ENCODE peak calls at places on chromosomes 11 and 22, in eight cellular contexts. One of them, this sample, is unnamed.

GRCh38 chr11:16987205-16987568 is 27.0 kb downstream of the PLEKHA7 start:
- DNase-seq in fibroblast of lung: no peak
- DNase-seq in left lung: peak; percentile 52
- DNase-seq in suprapubic skin: no peak
- DNase-seq in left ventricle myocardium inferior: no peak
- DNase-seq in AG04450: no peak
- DNase-seq in Peyer's patch: no peak
- DNase-seq in PC-3: no peak
- DNase-seq in this sample: peak; percentile 76

GRCh38 chr11:17987826-17988225 is 25.0 kb downstream of the SERGEF start:
- DNase-seq in fibroblast of lung: no peak
- DNase-seq in left lung: no peak
- DNase-seq in suprapubic skin: no peak
- DNase-seq in left ventricle myocardium inferior: no peak
- DNase-seq in AG04450: no peak
- DNase-seq in Peyer's patch: no peak
- DNase-seq in PC-3: no peak
- DNase-seq in this sample: no peak

GRCh38 chr11:86497310-86497709 is 122.6 kb downstream of the CCDC81 start:
- DNase-seq in fibroblast of lung: peak; percentile 86
- DNase-seq in left lung: no peak
- DNase-seq in suprapubic skin: no peak
- DNase-seq in left ventricle myocardium inferior: no peak
- DNase-seq in AG04450: no peak
- DNase-seq in Peyer's patch: no peak
- DNase-seq in PC-3: no peak
- DNase-seq in this sample: no peak

GRCh38 chr22:48951836-48952235 is 875.8 kb downstream of the BRD1 start:
- DNase-seq in fibroblast of lung: no peak
- DNase-seq in left lung: no peak
- DNase-seq in suprapubic skin: peak; percentile 18
- DNase-seq in left ventricle myocardium inferior: no peak
- DNase-seq in AG04450: no peak
- DNase-seq in Peyer's patch: no peak
- DNase-seq in PC-3: no peak
- DNase-seq in this sample: no peak

GRCh38 chr11:99693941-99694492 is 673.3 kb downstream of the CNTN5 start:
- DNase-seq in fibroblast of lung: peak; percentile 85
- DNase-seq in left lung: no peak
- DNase-seq in suprapubic skin: no peak
- DNase-seq in left ventricle myocardium inferior: no peak
- DNase-seq in AG04450: peak; percentile 82
- DNase-seq in Peyer's patch: no peak
- DNase-seq in PC-3: peak; percentile 88
- DNase-seq in this sample: no peak

GRCh38 chr11:119315139-119316016 is 1.6 kb downstream of the MCAM start:
- DNase-seq in fibroblast of lung: peak; percentile 18
- DNase-seq in left lung: no peak
- DNase-seq in suprapubic skin: peak; percentile 71
- DNase-seq in left ventricle myocardium inferior: peak; percentile 41
- DNase-seq in AG04450: no peak
- DNase-seq in Peyer's patch: peak; percentile 64
- DNase-seq in PC-3: peak; percentile 84
- DNase-seq in this sample: no peak

GRCh38 chr11:47672283-47672730 is 29.9 kb upstream of the MTCH2 start:
- DNase-seq in fibroblast of lung: peak; percentile 9
- DNase-seq in left lung: no peak
- DNase-seq in suprapubic skin: no peak
- DNase-seq in left ventricle myocardium inferior: no peak
- DNase-seq in AG04450: no peak
- DNase-seq in Peyer's patch: no peak
- DNase-seq in PC-3: peak; percentile 24
- DNase-seq in this sample: no peak

GRCh38 chr11:106840993-106841392 is 177.3 kb downstream of the GUCY1A2 start:
- DNase-seq in fibroblast of lung: no peak
- DNase-seq in left lung: no peak
- DNase-seq in suprapubic skin: no peak
- DNase-seq in left ventricle myocardium inferior: no peak
- DNase-seq in AG04450: no peak
- DNase-seq in Peyer's patch: no peak
- DNase-seq in PC-3: no peak
- DNase-seq in this sample: no peak

GRCh38 chr11:80849253-80849652 is 1408.4 kb upstream of the TENM4 start:
- DNase-seq in fibroblast of lung: no peak
- DNase-seq in left lung: no peak
- DNase-seq in suprapubic skin: no peak
- DNase-seq in left ventricle myocardium inferior: no peak
- DNase-seq in AG04450: no peak
- DNase-seq in Peyer's patch: no peak
- DNase-seq in PC-3: no peak
- DNase-seq in this sample: no peak

GRCh38 chr11:35146074-35146521 is 7.1 kb downstream of the CD44 start:
- DNase-seq in fibroblast of lung: no peak
- DNase-seq in left lung: peak; percentile 67
- DNase-seq in suprapubic skin: no peak
- DNase-seq in left ventricle myocardium inferior: no peak
- DNase-seq in AG04450: no peak
- DNase-seq in Peyer's patch: peak; percentile 41
- DNase-seq in PC-3: peak; percentile 54
- DNase-seq in this sample: no peak

GRCh38 chr11:115941481-115941993 is 437.3 kb upstream of the CADM1 start:
- DNase-seq in fibroblast of lung: peak; percentile 100
- DNase-seq in left lung: peak; percentile 77
- DNase-seq in suprapubic skin: no peak
- DNase-seq in left ventricle myocardium inferior: peak; percentile 56
- DNase-seq in AG04450: peak; percentile 89
- DNase-seq in Peyer's patch: no peak
- DNase-seq in PC-3: peak; percentile 39
- DNase-seq in this sample: peak; percentile 29

GRCh38 chr22:19579113-19579811 is 55.1 kb upstream of the CLDN5 start:
- DNase-seq in fibroblast of lung: no peak
- DNase-seq in left lung: no peak
- DNase-seq in suprapubic skin: no peak
- DNase-seq in left ventricle myocardium inferior: no peak
- DNase-seq in AG04450: no peak
- DNase-seq in Peyer's patch: no peak
- DNase-seq in PC-3: peak; percentile 35
- DNase-seq in this sample: no peak

GRCh38 chr11:121661796-121662508 is 209.2 kb upstream of the SORL1-AS1 start:
- DNase-seq in fibroblast of lung: peak; percentile 83
- DNase-seq in left lung: no peak
- DNase-seq in suprapubic skin: no peak
- DNase-seq in left ventricle myocardium inferior: no peak
- DNase-seq in AG04450: peak; percentile 65
- DNase-seq in Peyer's patch: no peak
- DNase-seq in PC-3: peak; percentile 51
- DNase-seq in this sample: no peak

GRCh38 chr11:67136156-67136555 is 17.1 kb downstream of the KDM2A start:
- DNase-seq in fibroblast of lung: no peak
- DNase-seq in left lung: no peak
- DNase-seq in suprapubic skin: no peak
- DNase-seq in left ventricle myocardium inferior: no peak
- DNase-seq in AG04450: no peak
- DNase-seq in Peyer's patch: no peak
- DNase-seq in PC-3: no peak
- DNase-seq in this sample: no peak

GRCh38 chr22:43796567-43796966 is 15.5 kb downstream of the EFCAB6 start:
- DNase-seq in fibroblast of lung: peak; percentile 56
- DNase-seq in left lung: no peak
- DNase-seq in suprapubic skin: no peak
- DNase-seq in left ventricle myocardium inferior: no peak
- DNase-seq in AG04450: peak; percentile 13
- DNase-seq in Peyer's patch: no peak
- DNase-seq in PC-3: peak; percentile 41
- DNase-seq in this sample: no peak

GRCh38 chr11:104891135-104891534 is 7.1 kb downstream of the CASP12 start:
- DNase-seq in fibroblast of lung: peak; percentile 63
- DNase-seq in left lung: no peak
- DNase-seq in suprapubic skin: no peak
- DNase-seq in left ventricle myocardium inferior: no peak
- DNase-seq in AG04450: no peak
- DNase-seq in Peyer's patch: no peak
- DNase-seq in PC-3: peak; percentile 6
- DNase-seq in this sample: no peak

GRCh38 chr22:38433871-38434270 is 21.1 kb downstream of the KCNJ4 start:
- DNase-seq in fibroblast of lung: no peak
- DNase-seq in left lung: no peak
- DNase-seq in suprapubic skin: no peak
- DNase-seq in left ventricle myocardium inferior: no peak
- DNase-seq in AG04450: no peak
- DNase-seq in Peyer's patch: no peak
- DNase-seq in PC-3: no peak
- DNase-seq in this sample: no peak

GRCh38 chr22:38437416-38437815 is 17.6 kb downstream of the KCNJ4 start:
- DNase-seq in fibroblast of lung: no peak
- DNase-seq in left lung: no peak
- DNase-seq in suprapubic skin: no peak
- DNase-seq in left ventricle myocardium inferior: no peak
- DNase-seq in AG04450: no peak
- DNase-seq in Peyer's patch: no peak
- DNase-seq in PC-3: no peak
- DNase-seq in this sample: no peak

GRCh38 chr22:38435960-38436359 is 19.0 kb downstream of the KCNJ4 start:
- DNase-seq in fibroblast of lung: no peak
- DNase-seq in left lung: no peak
- DNase-seq in suprapubic skin: no peak
- DNase-seq in left ventricle myocardium inferior: no peak
- DNase-seq in AG04450: no peak
- DNase-seq in Peyer's patch: no peak
- DNase-seq in PC-3: no peak
- DNase-seq in this sample: no peak

GRCh38 chr22:38436629-38437395 is 18.2 kb downstream of the KCNJ4 start:
- DNase-seq in fibroblast of lung: no peak
- DNase-seq in left lung: no peak
- DNase-seq in suprapubic skin: no peak
- DNase-seq in left ventricle myocardium inferior: no peak
- DNase-seq in AG04450: no peak
- DNase-seq in Peyer's patch: no peak
- DNase-seq in PC-3: no peak
- DNase-seq in this sample: no peak

GRCh38 chr22:38435010-38435409 is 20.0 kb downstream of the KCNJ4 start:
- DNase-seq in fibroblast of lung: no peak
- DNase-seq in left lung: no peak
- DNase-seq in suprapubic skin: no peak
- DNase-seq in left ventricle myocardium inferior: no peak
- DNase-seq in AG04450: no peak
- DNase-seq in Peyer's patch: no peak
- DNase-seq in PC-3: no peak
- DNase-seq in this sample: no peak
- H3K4me3 ChIP-seq in fibroblast of lung: no peak overlapping the region
- H3K4me3 ChIP-seq in left lung: no peak overlapping the region
- H3K4me3 ChIP-seq in suprapubic skin: no peak overlapping the region
- H3K4me3 ChIP-seq in left ventricle myocardium inferior: no peak overlapping the region
- H3K4me3 ChIP-seq in AG04450: no peak overlapping the region
- H3K4me3 ChIP-seq in Peyer's patch: no peak overlapping the region
- H3K4me3 ChIP-seq in PC-3: no peak overlapping the region
- H3K4me3 ChIP-seq in this sample: no peak overlapping the region

GRCh38 chr22:23259916-23260644 is 79.8 kb downstream of the BCR start:
- DNase-seq in fibroblast of lung: no peak
- DNase-seq in left lung: no peak
- DNase-seq in suprapubic skin: no peak
- DNase-seq in left ventricle myocardium inferior: no peak
- DNase-seq in AG04450: no peak
- DNase-seq in Peyer's patch: no peak
- DNase-seq in PC-3: no peak
- DNase-seq in this sample: no peak

GRCh38 chr22:23260645-23261581 is 80.6 kb downstream of the BCR start:
- DNase-seq in fibroblast of lung: no peak
- DNase-seq in left lung: no peak
- DNase-seq in suprapubic skin: no peak
- DNase-seq in left ventricle myocardium inferior: no peak
- DNase-seq in AG04450: no peak
- DNase-seq in Peyer's patch: no peak
- DNase-seq in PC-3: no peak
- DNase-seq in this sample: no peak

GRCh38 chr22:23263651-23264555 is 83.6 kb downstream of the BCR start:
- DNase-seq in fibroblast of lung: no peak
- DNase-seq in left lung: no peak
- DNase-seq in suprapubic skin: no peak
- DNase-seq in left ventricle myocardium inferior: no peak
- DNase-seq in AG04450: no peak
- DNase-seq in Peyer's patch: peak; percentile 52
- DNase-seq in PC-3: no peak
- DNase-seq in this sample: no peak

GRCh38 chr22:23262474-23263332 is 82.4 kb downstream of the BCR start:
- DNase-seq in fibroblast of lung: no peak
- DNase-seq in left lung: no peak
- DNase-seq in suprapubic skin: no peak
- DNase-seq in left ventricle myocardium inferior: no peak
- DNase-seq in AG04450: no peak
- DNase-seq in Peyer's patch: no peak
- DNase-seq in PC-3: no peak
- DNase-seq in this sample: no peak

DNA sequence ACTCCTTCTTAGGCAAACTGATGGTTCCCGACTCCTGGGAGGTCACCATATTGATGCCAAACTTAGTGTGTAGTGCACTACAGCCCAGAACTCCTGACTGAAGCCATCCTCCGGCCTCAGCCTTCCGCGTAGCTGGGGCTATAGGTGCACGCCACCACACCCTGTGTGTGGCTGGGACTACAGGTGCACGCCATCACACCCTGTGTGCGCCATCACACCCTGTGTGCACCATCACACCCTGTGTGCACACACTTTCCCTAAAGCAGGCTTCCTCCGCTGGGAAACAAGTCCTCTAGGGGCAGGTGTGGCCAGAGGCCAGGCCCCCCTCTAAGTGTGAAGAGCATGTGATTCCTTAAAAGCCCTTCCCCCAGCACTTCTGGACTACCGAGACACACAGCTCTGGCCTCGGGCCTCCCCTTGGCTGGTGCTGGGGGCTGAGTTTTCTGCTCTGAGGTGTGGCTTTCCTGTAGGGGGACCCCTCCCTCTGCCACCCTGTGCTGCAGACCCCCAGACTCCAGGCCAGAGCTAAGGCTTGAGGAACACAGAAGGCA is 81.7 kb downstream of the BCR start:
- DNase-seq in fibroblast of lung: no peak
- DNase-seq in left lung: no peak
- DNase-seq in suprapubic skin: no peak
- DNase-seq in left ventricle myocardium inferior: no peak
- DNase-seq in AG04450: no peak
- DNase-seq in Peyer's patch: no peak
- DNase-seq in PC-3: no peak
- DNase-seq in this sample: no peak
- TF ChIP-seq CTCF in fibroblast of lung: no peak
- TF ChIP-seq CTCF in left lung: no peak
- TF ChIP-seq CTCF in suprapubic skin: no peak
- TF ChIP-seq CTCF in left ventricle myocardium inferior: no peak
- TF ChIP-seq CTCF in AG04450: no peak
- TF ChIP-seq CTCF in Peyer's patch: no peak
- TF ChIP-seq CTCF in PC-3: no peak
- TF ChIP-seq CTCF in this sample: no peak

GRCh38 chr11:61985863-61986262 is 18.4 kb upstream of the FTH1 start:
- DNase-seq in fibroblast of lung: no peak
- DNase-seq in left lung: no peak
- DNase-seq in suprapubic skin: no peak
- DNase-seq in left ventricle myocardium inferior: no peak
- DNase-seq in AG04450: no peak
- DNase-seq in Peyer's patch: no peak
- DNase-seq in PC-3: peak; percentile 92
- DNase-seq in this sample: no peak
- H3K9me3 ChIP-seq in fibroblast of lung: no peaks in the 10 kb centered on the region
- H3K9me3 ChIP-seq in left lung: peaks cover 2% of the 10 kb centered on the region
- H3K9me3 ChIP-seq in suprapubic skin: no peaks in the 10 kb centered on the region
- H3K9me3 ChIP-seq in left ventricle myocardium inferior: peaks cover 31% of the 10 kb centered on the region
- H3K9me3 ChIP-seq in AG04450: peaks cover 4% of the 10 kb centered on the region
- H3K9me3 ChIP-seq in Peyer's patch: no peaks in the 10 kb centered on the region
- H3K9me3 ChIP-seq in PC-3: no peaks in the 10 kb centered on the region
- H3K9me3 ChIP-seq in this sample: no peaks in the 10 kb centered on the region

GRCh38 chr11:1309498-1310314 is at the start of gene TOLLIP:
- DNase-seq in fibroblast of lung: peak; percentile 79
- DNase-seq in left lung: peak; percentile 97
- DNase-seq in suprapubic skin: peak; percentile 96
- DNase-seq in left ventricle myocardium inferior: peak; percentile 96
- DNase-seq in AG04450: peak; percentile 75
- DNase-seq in Peyer's patch: peak; percentile 90
- DNase-seq in PC-3: peak; percentile 92
- DNase-seq in this sample: peak; percentile 94
- H3K4me3 ChIP-seq in fibroblast of lung: peak within 1 kb of the TSS; percentile 52
- H3K4me3 ChIP-seq in left lung: peak within 1 kb of the TSS; percentile 90
- H3K4me3 ChIP-seq in suprapubic skin: peak within 1 kb of the TSS; percentile 99
- H3K4me3 ChIP-seq in left ventricle myocardium inferior: peak within 1 kb of the TSS; percentile 88
- H3K4me3 ChIP-seq in AG04450: peak within 1 kb of the TSS; percentile 72
- H3K4me3 ChIP-seq in Peyer's patch: peak within 1 kb of the TSS; percentile 99
- H3K4me3 ChIP-seq in PC-3: peak within 1 kb of the TSS; percentile 88
- H3K4me3 ChIP-seq in this sample: peak within 1 kb of the TSS; percentile 61